ENCODE peak calls at places on chromosome 21, in eight cellular contexts. Z is IMR-90, N is bronchial epithelial cell, X is suprapubic skin, M is heart right ventricle, H is fibroblast of the aortic adventitia, L is A549, S is colonic mucosa. Q is an unnamed sample.

GRCh38 chr21:32314806-32315205 is 16.2 kb downstream of the MRAP start:
- DNase-seq in Z (no peak), N (no peak), X (no peak), M (no peak), H (no peak), L (no peak), S (no peak), Q (no peak)

GRCh38 chr21:33071878-33072306 is 2.0 kb downstream of the OLIG1 start:
- DNase-seq in Z (peak), N (no peak), X (no peak), M (no peak), H (peak), L (no peak), S (no peak), Q (peak)

GRCh38 chr21:41564871-41565281 is 56.9 kb upstream of the TMPRSS2 start:
- DNase-seq in Z (no peak), N (peak), X (no peak), M (no peak), H (peak), L (no peak), S (peak), Q (peak)

GRCh38 chr21:41142051-41142795 is 25.7 kb upstream of the BACE2 start:
- DNase-seq in Z (peak), N (peak), X (no peak), M (no peak), H (peak), L (peak), S (no peak), Q (peak)

GRCh38 chr21:14943636-14944035 is 121.2 kb downstream of the NRIP1 start:
- DNase-seq in Z (peak), N (no peak), X (no peak), M (no peak), H (no peak), L (no peak), S (no peak), Q (no peak)

GRCh38 chr21:33643658-33644311 is 1.5 kb downstream of the ITSN1 start:
- DNase-seq in Z (no peak), N (no peak), X (no peak), M (no peak), H (no peak), L (no peak), S (no peak), Q (no peak)

GRCh38 chr21:18985584-18985983 is 582.0 kb upstream of the TMPRSS15 start:
- DNase-seq in Z (no peak), N (no peak), X (no peak), M (no peak), H (no peak), L (no peak), S (no peak), Q (no peak)

GRCh38 chr21:21003701-21004100 is 5.5 kb downstream of the NCAM2 start:
- DNase-seq in Z (peak), N (peak), X (no peak), M (no peak), H (peak), L (no peak), S (no peak), Q (peak)

GRCh38 chr21:21163904-21164303 is 165.7 kb downstream of the NCAM2 start:
- DNase-seq in Z (peak), N (peak), X (no peak), M (no peak), H (peak), L (peak), S (peak), Q (peak)

GRCh38 chr21:15841856-15842564 is 112.2 kb downstream of the USP25 start:
- DNase-seq in Z (peak), N (peak), X (no peak), M (no peak), H (peak), L (no peak), S (no peak), Q (peak)

GRCh38 chr21:25292396-25292795 is 314.9 kb downstream of the MRPL39 start:
- DNase-seq in Z (no peak), N (no peak), X (no peak), M (no peak), H (no peak), L (no peak), S (no peak), Q (no peak)

GRCh38 chr21:14275806-14276205 is 59.8 kb downstream of the RBM11 start:
- DNase-seq in Z (no peak), N (no peak), X (no peak), M (no peak), H (no peak), L (no peak), S (no peak), Q (no peak)

GRCh38 chr21:37563641-37564340 is 197.2 kb downstream of the DYRK1A start:
- DNase-seq in Z (peak), N (peak), X (peak), M (peak), H (peak), L (peak), S (peak), Q (peak)
- H3K4me3 ChIP-seq in Z (peak), N (peak), X (peak), M (peak), H (peak), L (peak), S (peak), Q (peak)

GRCh38 chr21:17819878-17820232 is 699 bp upstream of the C21orf91 start:
- DNase-seq in Z (peak), N (peak), X (no peak), M (no peak), H (no peak), L (no peak), S (no peak), Q (no peak)

GRCh38 chr21:17823846-17824245 is 4.7 kb upstream of the C21orf91 start:
- DNase-seq in Z (no peak), N (no peak), X (no peak), M (no peak), H (no peak), L (no peak), S (no peak), Q (no peak)

GRCh38 chr21:17818158-17819113 is 720 bp downstream of the C21orf91 start:
- DNase-seq in Z (peak), N (peak), X (peak), M (peak), H (peak), L (peak), S (peak), Q (peak)

GRCh38 chr21:17821121-17821520 is 2.0 kb upstream of the C21orf91 start:
- DNase-seq in Z (no peak), N (no peak), X (no peak), M (no peak), H (no peak), L (no peak), S (no peak), Q (no peak)

GRCh38 chr21:17819114-17819877 is at the start of gene C21orf91:
- DNase-seq in Z (peak), N (peak), X (peak), M (peak), H (peak), L (peak), S (peak), Q (peak)
- TF ChIP-seq CTCF in Z (no peak), N (no peak), X (no peak), M (no peak), H (no peak), L (no peak), S (no peak), Q (no peak)

DNA sequence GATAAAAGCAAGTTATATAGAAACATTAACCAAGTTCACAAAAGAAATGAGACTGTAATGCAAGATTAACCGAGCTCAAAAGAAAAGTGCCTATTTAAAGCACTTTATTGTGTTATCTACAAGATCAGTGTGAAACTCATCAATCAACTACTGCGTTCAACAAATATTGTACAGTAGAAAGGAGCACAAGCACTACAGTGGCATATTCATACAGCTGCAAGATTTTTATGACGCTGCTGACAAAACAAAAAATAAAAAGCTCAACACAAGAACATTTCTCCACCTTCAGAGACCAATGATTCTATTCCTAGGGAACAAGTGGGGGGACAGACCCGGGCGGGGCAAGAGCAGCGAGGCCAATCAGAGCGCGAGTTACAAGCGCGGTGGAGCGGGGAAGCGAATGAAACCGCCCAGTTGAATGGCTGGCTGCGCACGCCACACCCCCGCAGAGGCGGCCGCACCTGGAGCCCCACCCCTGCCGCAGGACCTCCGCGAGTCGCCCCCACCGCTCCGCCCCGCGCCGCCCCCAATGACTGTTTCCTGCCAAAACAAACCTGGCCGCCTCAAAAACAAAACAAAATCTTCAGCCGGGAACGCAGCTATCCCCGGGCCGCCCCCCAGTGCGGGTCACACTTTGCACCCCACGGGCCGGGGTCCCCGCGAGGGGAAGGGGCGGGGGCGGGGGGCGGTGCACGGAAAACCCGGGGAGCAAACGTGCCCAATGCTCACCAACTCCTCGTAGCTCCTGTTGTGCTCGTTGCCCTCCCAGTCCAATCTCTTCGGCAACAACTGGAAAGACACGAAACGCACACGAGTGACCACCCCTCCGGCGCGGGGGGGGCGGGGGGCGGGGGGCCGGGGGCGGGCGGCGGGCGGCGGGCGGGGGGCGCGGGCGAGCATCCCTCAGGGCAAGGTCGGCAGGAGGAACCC is 1.1 kb downstream of the BRWD1 start:
- DNase-seq in Z (peak), N (peak), X (peak), M (peak), H (peak), L (peak), S (peak), Q (peak)
- H3K4me3 ChIP-seq in Z (peak), N (peak), X (peak), M (peak), H (peak), L (peak), S (peak), Q (peak)

GRCh38 chr21:44301961-44302406 is 2.1 kb downstream of the PFKL start:
- DNase-seq in Z (no peak), N (no peak), X (no peak), M (no peak), H (no peak), L (no peak), S (peak), Q (no peak)
- TF ChIP-seq CTCF in Z (no peak), N (peak), X (no peak), M (no peak), H (no peak), L (no peak), S (peak), Q (no peak)

DNA sequence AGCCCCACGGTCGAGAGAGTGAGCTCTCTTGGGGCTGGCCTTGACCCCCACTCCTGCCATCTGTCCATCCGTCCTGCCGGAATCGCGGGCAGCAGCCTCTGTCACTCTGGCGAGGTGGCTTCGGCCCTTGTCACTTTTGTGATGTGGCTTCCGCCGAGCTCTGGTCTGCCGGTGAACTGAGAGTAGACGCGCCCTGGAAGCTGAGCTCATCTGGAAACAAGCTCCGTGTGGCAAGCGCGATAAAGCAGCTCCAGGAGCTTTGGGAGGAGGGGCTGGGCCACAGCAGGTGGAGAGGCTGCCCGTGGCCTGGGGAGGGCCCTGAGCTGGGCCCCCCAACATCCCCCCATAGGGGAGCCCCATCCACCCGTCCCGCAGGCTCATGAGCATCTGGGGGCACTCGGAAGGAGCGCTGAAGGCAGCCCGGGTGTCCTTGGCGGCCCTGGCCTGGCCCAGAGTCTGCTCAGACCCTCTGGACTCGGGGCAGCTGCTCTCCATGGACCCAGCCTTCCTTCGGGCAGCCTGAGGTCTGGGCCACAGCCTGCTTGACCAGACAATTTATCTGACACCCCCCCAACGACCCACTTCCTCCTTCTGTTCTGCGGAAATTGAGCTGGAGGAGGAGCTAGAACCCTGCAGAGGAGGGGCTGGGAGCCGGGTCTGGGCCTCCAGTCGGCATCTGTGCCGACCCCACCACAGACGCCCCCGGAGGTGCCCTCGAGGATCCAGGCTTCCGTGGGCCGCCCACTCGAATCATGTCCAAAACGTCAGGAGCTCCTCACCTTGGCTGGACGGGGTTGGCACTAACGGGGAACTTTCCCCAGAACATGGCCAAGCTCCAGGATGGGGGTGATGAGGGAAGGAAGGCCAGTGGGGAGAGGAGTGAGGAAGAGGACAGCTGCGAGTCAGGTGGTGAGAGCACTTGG is 59.1 kb downstream of the SLC19A1 start:
- DNase-seq in Z (no peak), N (no peak), X (no peak), M (peak), H (no peak), L (no peak), S (no peak), Q (no peak)
- H3K4me3 ChIP-seq in Z (no peak), N (no peak), X (no peak), M (no peak), H (no peak), L (no peak), S (no peak), Q (no peak)

GRCh38 chr21:37532868-37533780 is 166.6 kb downstream of the DYRK1A start:
- DNase-seq in Z (peak), N (peak), X (peak), M (peak), H (peak), L (peak), S (no peak), Q (no peak)
- TF ChIP-seq CTCF in Z (no peak), N (peak), X (no peak), M (no peak), H (no peak), L (no peak), S (no peak), Q (no peak)

DNA sequence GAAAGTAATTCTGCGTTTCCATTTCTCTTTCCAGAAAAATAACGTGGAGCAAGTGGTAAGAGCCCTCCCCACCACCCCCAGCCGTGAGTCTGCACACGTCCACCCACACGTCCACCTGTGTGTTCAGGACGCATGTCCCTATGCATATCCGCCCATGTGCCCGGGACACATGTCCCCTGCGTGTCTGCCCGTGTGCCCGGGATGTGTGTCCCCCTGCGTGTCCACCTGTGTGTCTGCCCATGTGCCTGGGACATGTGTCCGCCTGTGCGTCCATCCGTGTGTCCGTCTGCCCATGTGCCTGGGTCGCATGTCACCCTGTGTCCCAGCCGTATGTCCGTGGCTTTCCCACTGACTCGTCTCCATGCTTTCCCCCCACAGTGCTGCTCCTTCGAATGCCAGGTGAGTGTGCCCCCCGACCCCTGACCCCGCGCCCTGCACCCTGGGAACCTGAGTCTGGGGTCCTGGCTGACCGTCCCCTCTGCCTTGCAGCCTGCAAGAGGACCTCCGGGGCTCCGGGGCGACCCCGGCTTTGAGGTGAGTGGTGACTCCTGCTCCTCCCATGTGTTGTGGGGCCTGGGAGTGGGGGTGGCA is 5.6 kb downstream of the COL6A1 start:
- DNase-seq in Z (no peak), N (no peak), X (peak), M (peak), H (no peak), L (no peak), S (no peak), Q (no peak)
- H3K4me3 ChIP-seq in Z (no peak), N (no peak), X (no peak), M (no peak), H (no peak), L (no peak), S (no peak), Q (peak)

DNA sequence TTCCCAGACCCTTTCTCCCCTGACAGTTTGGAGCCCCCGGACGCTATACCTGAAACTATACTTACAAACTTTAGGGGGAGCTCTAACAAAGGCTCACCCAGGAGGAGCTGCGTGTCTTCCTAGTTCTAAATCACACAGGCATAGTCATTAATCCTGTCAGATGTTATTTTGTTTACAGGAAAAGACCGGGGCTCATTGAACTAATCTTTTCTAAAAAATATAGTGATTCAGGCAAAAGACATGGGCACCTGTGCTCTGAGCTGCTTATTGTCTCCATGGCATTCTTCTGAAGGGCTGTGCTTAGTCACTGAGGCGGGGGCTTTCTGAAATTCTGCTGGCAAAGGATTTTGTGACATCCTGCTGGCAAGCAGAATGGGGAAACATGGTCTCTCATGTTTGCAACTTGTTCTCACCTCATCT is 1577.0 kb downstream of the NCAM2 start:
- DNase-seq in Z (no peak), N (no peak), X (no peak), M (no peak), H (no peak), L (no peak), S (no peak), Q (no peak)
- TF ChIP-seq CTCF in Z (no peak), N (no peak), X (no peak), M (peak), H (no peak), L (no peak), S (no peak), Q (no peak)

GRCh38 chr21:42651515-42652401 is 1.7 kb upstream of the PDE9A start:
- DNase-seq in Z (no peak), N (no peak), X (no peak), M (no peak), H (no peak), L (no peak), S (peak), Q (no peak)
- H3K4me3 ChIP-seq in Z (no peak), N (no peak), X (no peak), M (no peak), H (no peak), L (no peak), S (no peak), Q (no peak)